ENCODE peak calls at places on chromosomes 2 and 18, in six cellular contexts. U is fibroblast of pulmonary artery, L is right lobe of liver, G is hepatocyte, A is AG09309, I is GM23338. Y is an unnamed sample.

GRCh38 chr2:16566701-16567100 is 98.9 kb downstream of the CYRIA start:
- DNase-seq in U (no peak), L (no peak), G (no peak), A (no peak), I (no peak), Y (no peak)

GRCh38 chr2:232854082-232854481 is 16.0 kb upstream of the SNORC start:
- DNase-seq in U (peak; percentile 82), L (no peak), G (peak; percentile 42), A (peak; percentile 57), I (no peak), Y (peak; percentile 65)

GRCh38 chr2:160878622-160879021 is 281.6 kb upstream of the TANK start:
- DNase-seq in U (peak; percentile 70), L (no peak), G (no peak), A (no peak), I (no peak), Y (no peak)

GRCh38 chr2:195494452-195494851 is 162.6 kb upstream of the SLC39A10 start:
- DNase-seq in U (no peak), L (no peak), G (no peak), A (no peak), I (no peak), Y (no peak)

GRCh38 chr2:58614259-58614658 is 373.1 kb upstream of the FANCL start:
- DNase-seq in U (no peak), L (no peak), G (no peak), A (no peak), I (no peak), Y (no peak)

GRCh38 chr18:55102508-55102907 is 143.2 kb upstream of the CCDC68 start:
- DNase-seq in U (no peak), L (no peak), G (no peak), A (no peak), I (no peak), Y (no peak)

GRCh38 chr2:226526731-226527130 is 272.9 kb downstream of the IRS1 start:
- DNase-seq in U (no peak), L (no peak), G (no peak), A (no peak), I (no peak), Y (peak; percentile 18)

GRCh38 chr18:10579079-10579867 is 53.4 kb downstream of the NAPG start:
- DNase-seq in U (peak; percentile 47), L (no peak), G (no peak), A (peak; percentile 33), I (no peak), Y (no peak)

GRCh38 chr2:84481702-84482101 is 22.6 kb upstream of the SUCLG1 start:
- DNase-seq in U (peak; percentile 68), L (no peak), G (no peak), A (peak; percentile 25), I (no peak), Y (peak; percentile 51)

GRCh38 chr2:79801082-79801481 is 288.2 kb downstream of the CTNNA2 start:
- DNase-seq in U (no peak), L (no peak), G (no peak), A (no peak), I (no peak), Y (no peak)

GRCh38 chr2:122388208-122388607 is 632.8 kb downstream of the TSN start:
- DNase-seq in U (no peak), L (no peak), G (no peak), A (no peak), I (no peak), Y (no peak)

GRCh38 chr2:1552611-1553010 is 139.3 kb downstream of the TPO start:
- DNase-seq in U (no peak), L (no peak), G (no peak), A (no peak), I (no peak), Y (no peak)

GRCh38 chr2:205877501-205877900 is 195.2 kb downstream of the NRP2 start:
- DNase-seq in U (no peak), L (no peak), G (no peak), A (no peak), I (no peak), Y (no peak)

GRCh38 chr2:140804682-140805235 is 1326.1 kb downstream of the LRP1B start:
- DNase-seq in U (no peak), L (no peak), G (no peak), A (no peak), I (no peak), Y (no peak)

GRCh38 chr2:138201326-138201725 is 237.1 kb downstream of the HNMT start:
- DNase-seq in U (peak; percentile 8), L (no peak), G (no peak), A (no peak), I (no peak), Y (no peak)

GRCh38 chr2:160970052-160970846 is 190.0 kb upstream of the TANK start:
- DNase-seq in U (peak; percentile 93), L (no peak), G (peak; percentile 82), A (peak; percentile 63), I (peak; percentile 95), Y (peak; percentile 37)

GRCh38 chr2:120448427-120448826 is 102.5 kb downstream of the INHBB start:
- DNase-seq in U (no peak), L (no peak), G (no peak), A (no peak), I (no peak), Y (no peak)

GRCh38 chr2:165825041-165825440 is 31.0 kb upstream of the GALNT3 start:
- DNase-seq in U (peak; percentile 64), L (no peak), G (peak; percentile 8), A (no peak), I (no peak), Y (no peak)

GRCh38 chr18:59910967-59911366 is 11.2 kb downstream of the PMAIP1 start:
- DNase-seq in U (peak; percentile 57), L (no peak), G (peak; percentile 45), A (no peak), I (no peak), Y (no peak)

GRCh38 chr2:235263205-235264120 is 230.4 kb upstream of the AGAP1 start:
- DNase-seq in U (peak; percentile 91), L (peak; percentile 60), G (peak; percentile 89), A (no peak), I (peak; percentile 11), Y (peak; percentile 93)

GRCh38 chr2:32357545-32358482 is 991 bp downstream of the BIRC6 start:
- DNase-seq in U (peak; percentile 43), L (peak; percentile 71), G (peak; percentile 53), A (no peak), I (peak; percentile 64), Y (no peak)

GRCh38 chr18:79680100-79680879 is 687 bp downstream of the CTDP1 start:
- DNase-seq in U (peak; percentile 60), L (no peak), G (peak; percentile 78), A (no peak), I (peak; percentile 56), Y (no peak)

GRCh38 chr2:1491751-1492150 is 78.5 kb downstream of the TPO start:
- DNase-seq in U (no peak), L (no peak), G (no peak), A (no peak), I (no peak), Y (no peak)

GRCh38 chr2:218245214-218245613 is 15.6 kb upstream of the GPBAR1 start:
- DNase-seq in U (no peak), L (no peak), G (no peak), A (no peak), I (no peak), Y (no peak)

GRCh38 chr18:65435529-65435928 is 315.3 kb upstream of the CDH7 start:
- DNase-seq in U (no peak), L (no peak), G (no peak), A (no peak), I (no peak), Y (no peak)

GRCh38 chr2:85541753-85542457 is 2.9 kb downstream of the MAT2A start:
- DNase-seq in U (no peak), L (no peak), G (no peak), A (no peak), I (no peak), Y (no peak)

GRCh38 chr2:234951386-234952269 is at the start of gene SH3BP4:
- DNase-seq in U (peak; percentile 75), L (peak; percentile 91), G (peak; percentile 95), A (no peak), I (peak; percentile 85), Y (no peak)

GRCh38 chr2:18722101-18722500 is 132.7 kb upstream of the NT5C1B start:
- DNase-seq in U (no peak), L (no peak), G (no peak), A (no peak), I (no peak), Y (no peak)

GRCh38 chr2:235594041-235594440 is 100.2 kb downstream of the AGAP1 start:
- DNase-seq in U (peak; percentile 91), L (no peak), G (peak; percentile 91), A (peak; percentile 79), I (peak; percentile 91), Y (peak; percentile 69)

GRCh38 chr18:67582488-67582887 is 66.0 kb upstream of the DSEL start:
- DNase-seq in U (no peak), L (no peak), G (no peak), A (no peak), I (peak; percentile 28), Y (no peak)

GRCh38 chr2:128233790-128234395 is 84.8 kb downstream of the HS6ST1 start:
- DNase-seq in U (no peak), L (no peak), G (no peak), A (no peak), I (no peak), Y (no peak)
- H3K4me3 ChIP-seq in U (no peak overlapping the region), L (no peak overlapping the region), G (no peak overlapping the region), A (no peak overlapping the region), I (peak overlapping the region; percentile 88), Y (peak overlapping the region; percentile 70)

DNA sequence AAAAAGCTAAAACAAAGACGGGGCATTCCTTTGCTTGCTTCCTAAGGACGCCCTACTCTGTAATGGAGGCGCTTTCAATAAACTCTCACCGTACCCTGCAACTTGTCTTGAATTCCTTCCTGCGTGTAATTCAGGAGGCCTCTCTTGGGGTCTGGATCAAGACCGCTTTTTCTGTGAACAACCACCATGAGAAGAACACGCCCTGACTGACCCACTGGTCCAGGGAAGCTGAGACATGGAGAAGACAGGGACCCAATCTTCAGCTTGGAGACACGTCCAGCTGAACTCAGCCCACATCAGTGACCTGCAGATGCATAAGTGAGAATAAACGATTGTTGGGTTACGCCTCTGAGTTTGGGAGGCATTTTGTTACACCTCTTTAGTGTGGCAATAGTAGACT is 7.8 kb upstream of the NARS1 start:
- DNase-seq in U (no peak), L (no peak), G (no peak), A (no peak), I (no peak), Y (no peak)
- H3K4me3 ChIP-seq in U (peak overlapping the region; percentile 79), L (peak overlapping the region; percentile 70), G (no peak overlapping the region), A (no peak overlapping the region), I (peak overlapping the region; percentile 61), Y (no peak overlapping the region)

DNA sequence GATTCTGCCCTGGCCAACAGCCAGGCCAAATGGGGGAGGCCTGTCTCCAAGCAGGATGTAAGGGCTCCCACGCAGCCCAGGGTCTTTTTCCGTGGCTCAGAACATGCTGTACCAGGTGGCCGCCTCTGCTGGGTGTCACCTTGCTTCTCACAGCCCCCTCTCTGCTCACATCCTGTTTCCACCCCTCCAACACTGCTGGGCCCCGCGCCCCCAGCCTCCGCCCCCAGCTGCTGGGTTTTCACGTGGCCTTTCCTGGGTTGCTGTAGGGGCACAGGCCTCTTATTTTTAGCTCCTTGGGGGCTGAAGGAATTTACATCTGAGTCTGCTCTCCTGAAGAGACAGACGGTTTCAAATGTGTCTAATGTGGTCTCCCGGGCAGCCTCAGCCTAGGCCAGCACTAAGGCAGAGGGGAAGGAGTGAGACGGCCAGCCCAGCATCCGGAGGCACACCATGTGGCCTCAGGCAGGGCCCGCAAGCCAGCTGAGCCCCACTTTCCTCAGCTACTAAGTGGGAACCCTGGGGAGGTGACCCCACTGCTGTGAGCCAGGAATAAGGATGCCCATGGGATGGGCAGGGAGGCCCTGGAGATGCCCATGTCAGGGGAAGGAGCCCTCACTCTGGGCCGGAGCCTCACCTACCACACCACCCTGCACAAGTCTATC is 18.7 kb upstream of the DUSP2 start:
- DNase-seq in U (peak; percentile 18), L (no peak), G (no peak), A (no peak), I (no peak), Y (peak; percentile 59)
- H3K4me3 ChIP-seq in U (no peak overlapping the region), L (no peak overlapping the region), G (no peak overlapping the region), A (no peak overlapping the region), I (no peak overlapping the region), Y (no peak overlapping the region)

GRCh38 chr18:23237524-23238151 is 102.4 kb downstream of the CABLES1 start:
- DNase-seq in U (peak; percentile 64), L (peak; percentile 80), G (no peak), A (no peak), I (peak; percentile 45), Y (no peak)
- H3K4me3 ChIP-seq in U (peak overlapping the region; percentile 4), L (peak overlapping the region; percentile 45), G (no peak overlapping the region), A (peak overlapping the region; percentile 27), I (no peak overlapping the region), Y (no peak overlapping the region)

Y was measured in skeletal muscle cell.